ENCODE peak calls at places on chromosomes 6 and 20, in ten cellular contexts. R is colonic mucosa, L is sigmoid colon, M is adrenal gland, D is right lobe of liver, A is OCI-LY7, Q is Peyer's patch, G is HCT116, B is hepatocyte, Z is neuronal stem cell. V is an unnamed sample.
A peak's percentile ranks its signal among the peaks of the same experiment; 100 is the strongest.

GRCh38 chr6:33949111-33949510 is 145.3 kb upstream of the MLN start:
- DNase-seq in R (no peak), L (no peak), M (no peak), D (no peak), A (no peak), Q (no peak), G (no peak), B (no peak), Z (no peak), V (peak; percentile 34)

GRCh38 chr6:55040102-55040848 is 134.0 kb upstream of the HCRTR2 start:
- DNase-seq in R (no peak), L (no peak), M (no peak), D (no peak), A (no peak), Q (no peak), G (no peak), B (no peak), Z (no peak), V (no peak)

GRCh38 chr6:106520711-106521367 is 108.5 kb downstream of the RTN4IP1 start:
- DNase-seq in R (peak; percentile 38), L (no peak), M (no peak), D (no peak), A (peak; percentile 69), Q (no peak), G (no peak), B (no peak), Z (no peak), V (no peak)

GRCh38 chr20:9319687-9320384 is 194.6 kb upstream of the LAMP5 start:
- DNase-seq in R (no peak), L (no peak), M (no peak), D (no peak), A (no peak), Q (no peak), G (no peak), B (no peak), Z (no peak), V (no peak)

GRCh38 chr6:167825759-167826229 is 917 bp upstream of the AFDN start:
- DNase-seq in R (peak; percentile 82), L (peak; percentile 75), M (peak; percentile 35), D (peak; percentile 89), A (no peak), Q (peak; percentile 89), G (peak; percentile 35), B (peak; percentile 94), Z (no peak), V (peak; percentile 62)

GRCh38 chr20:57974863-57975262 is 253.6 kb downstream of the ANKRD60 start:
- DNase-seq in R (no peak), L (no peak), M (no peak), D (no peak), A (no peak), Q (no peak), G (no peak), B (no peak), Z (no peak), V (no peak)

GRCh38 chr6:154343473-154344308 is 12.9 kb downstream of the IPCEF1 start:
- DNase-seq in R (peak; percentile 74), L (no peak), M (peak; percentile 57), D (no peak), A (no peak), Q (peak; percentile 62), G (peak; percentile 24), B (peak; percentile 46), Z (no peak), V (no peak)

GRCh38 chr6:166466178-166467122 is 83.7 kb upstream of the MPC1 start:
- DNase-seq in R (no peak), L (no peak), M (no peak), D (no peak), A (no peak), Q (no peak), G (no peak), B (peak; percentile 45), Z (no peak), V (no peak)

GRCh38 chr20:37845261-37845681 is 57.7 kb upstream of the VSTM2L start:
- DNase-seq in R (no peak), L (no peak), M (peak; percentile 46), D (no peak), A (no peak), Q (no peak), G (no peak), B (no peak), Z (no peak), V (no peak)

GRCh38 chr6:108612852-108613251 is 52.1 kb downstream of the FOXO3 start:
- DNase-seq in R (no peak), L (no peak), M (no peak), D (no peak), A (no peak), Q (no peak), G (no peak), B (no peak), Z (no peak), V (no peak)

GRCh38 chr6:108609276-108609769 is 48.6 kb downstream of the FOXO3 start:
- DNase-seq in R (no peak), L (no peak), M (no peak), D (no peak), A (no peak), Q (no peak), G (peak; percentile 50), B (no peak), Z (no peak), V (no peak)

GRCh38 chr6:108610270-108610839 is 49.6 kb downstream of the FOXO3 start:
- DNase-seq in R (no peak), L (no peak), M (no peak), D (no peak), A (no peak), Q (no peak), G (no peak), B (no peak), Z (no peak), V (no peak)

GRCh38 chr6:108606130-108606797 is 45.5 kb downstream of the FOXO3 start:
- DNase-seq in R (no peak), L (no peak), M (no peak), D (no peak), A (no peak), Q (no peak), G (no peak), B (no peak), Z (no peak), V (no peak)

GRCh38 chr6:108608453-108609275 is 47.9 kb downstream of the FOXO3 start:
- DNase-seq in R (no peak), L (no peak), M (no peak), D (no peak), A (no peak), Q (no peak), G (no peak), B (no peak), Z (no peak), V (no peak)
- H3K27ac ChIP-seq in R (peak overlapping the region; percentile 6), L (peak overlapping the region; percentile 69), M (no peak overlapping the region), D (no peak overlapping the region), A (no peak overlapping the region), Q (peak overlapping the region; percentile 31), G (no peak overlapping the region), B (peak overlapping the region; percentile 65), Z (no peak overlapping the region), V (peak overlapping the region; percentile 84)

DNA sequence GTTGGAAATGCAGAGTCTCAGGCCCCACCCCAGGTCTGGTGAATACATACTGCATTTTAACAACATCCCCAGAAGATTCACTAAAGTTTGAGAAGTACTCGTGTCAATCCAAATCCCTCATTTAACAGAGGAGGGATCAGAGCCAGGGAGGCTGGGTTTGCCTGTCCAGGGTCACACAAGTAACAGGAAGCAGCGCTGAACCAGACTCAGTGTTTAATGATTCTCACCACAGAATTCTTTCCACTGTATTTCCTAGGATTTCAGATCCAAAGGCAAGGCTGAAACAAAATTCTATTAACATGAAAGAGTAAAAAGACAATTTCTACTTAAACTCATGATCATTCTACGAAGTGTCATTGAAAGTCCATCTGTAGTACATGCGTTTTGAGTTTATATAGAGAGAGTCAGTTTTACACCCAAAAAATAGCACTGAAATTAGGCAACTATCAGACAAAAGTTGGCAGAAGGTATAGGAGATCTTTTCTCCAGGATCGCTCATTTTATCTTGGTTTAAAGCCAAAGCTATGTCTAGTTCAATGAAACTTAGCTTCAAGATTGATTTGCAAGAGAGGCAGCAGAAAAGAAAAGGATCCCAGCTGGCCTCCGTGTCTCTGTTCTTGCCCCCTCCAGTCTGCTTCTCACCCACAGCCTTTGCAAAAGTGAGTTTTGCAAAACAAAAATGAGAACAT is 6.0 kb upstream of the AGPAT4 start:
- DNase-seq in R (no peak), L (no peak), M (no peak), D (no peak), A (no peak), Q (no peak), G (no peak), B (no peak), Z (no peak), V (no peak)
- H3K4me1 ChIP-seq in R (no peaks in the 10 kb centered on the region), L (no peaks in the 10 kb centered on the region), M (no peaks in the 10 kb centered on the region), D (no peaks in the 10 kb centered on the region), A (no peaks in the 10 kb centered on the region), Q (no peaks in the 10 kb centered on the region), G (peaks cover 16% of the 10 kb centered on the region), B (no peaks in the 10 kb centered on the region), Z (peaks cover 4% of the 10 kb centered on the region), V (no peaks in the 10 kb centered on the region)

DNA sequence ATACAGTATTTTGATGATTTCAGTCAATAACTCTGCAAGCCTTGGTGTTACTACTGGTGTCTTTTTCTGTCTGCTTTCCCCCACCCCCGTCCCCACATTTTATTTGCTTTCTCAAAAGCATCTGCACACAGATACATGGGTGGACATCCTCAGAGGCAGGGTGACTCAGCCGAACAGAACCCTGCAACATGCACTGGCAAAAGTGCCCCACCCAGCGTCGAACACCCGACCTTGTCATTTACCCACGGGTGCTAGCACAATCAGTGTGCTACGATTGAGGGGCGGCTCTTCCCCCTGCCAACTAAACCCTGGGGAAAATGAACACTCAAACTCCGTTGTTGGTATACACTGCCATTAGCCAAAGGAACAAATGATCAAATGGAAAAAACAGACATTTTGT is 115.9 kb upstream of the NAA20 start:
- DNase-seq in R (no peak), L (no peak), M (no peak), D (no peak), A (no peak), Q (no peak), G (no peak), B (no peak), Z (no peak), V (no peak)
- H3K27ac ChIP-seq in R (no peak overlapping the region), L (no peak overlapping the region), M (no peak overlapping the region), D (no peak overlapping the region), A (no peak overlapping the region), Q (no peak overlapping the region), G (no peak overlapping the region), B (no peak overlapping the region), Z (no peak overlapping the region), V (no peak overlapping the region)

GRCh38 chr6:16432075-16433032 is 194.0 kb downstream of the GMPR start:
- DNase-seq in R (no peak), L (no peak), M (peak; percentile 20), D (no peak), A (no peak), Q (no peak), G (no peak), B (no peak), Z (no peak), V (peak; percentile 67)

GRCh38 chr6:16436550-16436949 is 198.2 kb downstream of the GMPR start:
- DNase-seq in R (no peak), L (no peak), M (no peak), D (no peak), A (no peak), Q (no peak), G (no peak), B (no peak), Z (no peak), V (no peak)

GRCh38 chr6:16433338-16433737 is 195.0 kb downstream of the GMPR start:
- DNase-seq in R (no peak), L (no peak), M (no peak), D (no peak), A (no peak), Q (no peak), G (no peak), B (no peak), Z (no peak), V (no peak)

GRCh38 chr6:16437095-16437494 is 198.7 kb downstream of the GMPR start:
- DNase-seq in R (no peak), L (no peak), M (no peak), D (no peak), A (no peak), Q (no peak), G (no peak), B (no peak), Z (no peak), V (no peak)

GRCh38 chr6:16434885-16435284 is 196.5 kb downstream of the GMPR start:
- DNase-seq in R (no peak), L (no peak), M (no peak), D (no peak), A (no peak), Q (no peak), G (no peak), B (no peak), Z (no peak), V (no peak)
- H3K4me1 ChIP-seq in R (no peaks in the 10 kb centered on the region), L (peaks cover 63% of the 10 kb centered on the region), M (peaks cover 18% of the 10 kb centered on the region), D (no peaks in the 10 kb centered on the region), A (peaks cover 30% of the 10 kb centered on the region), Q (no peaks in the 10 kb centered on the region), G (peaks cover 7% of the 10 kb centered on the region), B (peaks cover 35% of the 10 kb centered on the region), Z (no peaks in the 10 kb centered on the region), V (peaks cover 6% of the 10 kb centered on the region)